ENCODE peak calls at places on chromosomes 11 and 22, in eight cellular contexts. L, V, N, E, Q, W, B and M are unnamed samples.
A peak's percentile ranks its signal among the peaks of the same experiment; 100 is the strongest.

GRCh38 chr22:42078469-42079318 is 806 bp upstream of the SMDT1 start:
- DNase-seq in W (no peak), L (no peak), B (peak; percentile 44), E (no peak), Q (peak; percentile 51), N (no peak), V (no peak), M (no peak)

GRCh38 chr11:133082851-133083488 is 449.3 kb downstream of the OPCML start:
- DNase-seq in E (peak; percentile 88), B (no peak), N (peak; percentile 50), L (peak; percentile 90), Q (peak; percentile 21), W (no peak), V (peak; percentile 86), M (peak; percentile 94)

GRCh38 chr11:111878385-111878765 is 590 bp downstream of the FDXACB1 start:
- DNase-seq in L (no peak), B (no peak), W (no peak), Q (peak; percentile 36), E (peak; percentile 43), V (no peak), N (no peak), M (peak; percentile 6)

GRCh38 chr11:15770798-15771414 is 585.4 kb downstream of the SOX6 start:
- DNase-seq in N (peak; percentile 43), V (peak; percentile 38), L (no peak), Q (peak; percentile 36), W (no peak), E (peak; percentile 47), B (no peak), M (peak; percentile 60)

GRCh38 chr11:60504219-60504618 is 11.0 kb upstream of the MS4A13 start:
- DNase-seq in Q (no peak), B (no peak), N (peak; percentile 4), L (no peak), E (no peak), W (no peak), V (no peak), M (no peak)

GRCh38 chr11:66607126-66607834 is 9.2 kb upstream of the RBM14 start:
- DNase-seq in N (no peak), V (no peak), Q (peak; percentile 91), E (peak; percentile 58), L (no peak), W (peak; percentile 70), B (peak; percentile 66), M (no peak)

GRCh38 chr11:292211-293121 is 3.5 kb downstream of the PGGHG start:
- DNase-seq in W (no peak), Q (no peak), B (no peak), L (no peak), V (no peak), E (no peak), N (no peak), M (no peak)

GRCh38 chr11:85118151-85118550 is 509.0 kb downstream of the DLG2 start:
- DNase-seq in W (no peak), B (no peak), V (no peak), Q (peak; percentile 8), N (no peak), E (no peak), L (no peak), M (no peak)

GRCh38 chr11:108967571-108967970 is 302.7 kb downstream of the DDX10 start:
- DNase-seq in E (peak; percentile 55), L (no peak), Q (no peak), N (no peak), W (no peak), B (peak; percentile 36), V (no peak), M (no peak)

GRCh38 chr11:3021125-3021524 is 29.0 kb upstream of the NAP1L4 start:
- DNase-seq in Q (peak; percentile 33), E (peak; percentile 68), L (peak; percentile 43), W (no peak), B (no peak), N (peak; percentile 53), V (no peak), M (peak; percentile 40)
- TF ChIP-seq CTCF in Q (peak; percentile 51), E (peak; percentile 50), L (peak; percentile 73), W (peak; percentile 41), B (peak; percentile 33), N (peak; percentile 48), V (peak; percentile 61), M (peak; percentile 58)

GRCh38 chr11:92284107-92284506 is 59.5 kb downstream of the FAT3 start:
- DNase-seq in E (no peak), V (no peak), W (no peak), N (no peak), Q (no peak), B (no peak), L (no peak), M (no peak)
- TF ChIP-seq CTCF in E (no peak), V (no peak), W (no peak), N (no peak), Q (no peak), B (no peak), L (no peak), M (no peak)

GRCh38 chr11:4085575-4085974 is 9.0 kb upstream of the RRM1 start:
- DNase-seq in N (no peak), W (no peak), E (no peak), L (no peak), Q (no peak), V (no peak), B (no peak), M (no peak)

GRCh38 chr11:4090258-4090657 is 4.3 kb upstream of the RRM1 start:
- DNase-seq in B (no peak), E (no peak), V (no peak), Q (no peak), W (no peak), N (no peak), L (no peak), M (no peak)

GRCh38 chr11:4086584-4087353 is 7.8 kb upstream of the RRM1 start:
- DNase-seq in L (no peak), E (no peak), Q (no peak), B (no peak), W (no peak), N (no peak), V (no peak), M (no peak)

GRCh38 chr11:4084406-4084805 is 10.2 kb upstream of the RRM1 start:
- DNase-seq in V (no peak), Q (no peak), N (no peak), E (no peak), B (no peak), L (no peak), W (no peak), M (no peak)

GRCh38 chr11:4087551-4087950 is 7.0 kb upstream of the RRM1 start:
- DNase-seq in W (no peak), L (no peak), B (no peak), E (no peak), Q (no peak), V (no peak), N (no peak), M (no peak)
- TF ChIP-seq CTCF in W (no peak), L (no peak), B (no peak), E (no peak), Q (peak; percentile 18), V (peak; percentile 29), N (no peak), M (peak; percentile 48)

GRCh38 chr22:12613199-12613598 is 2914.8 kb upstream of the OR11H1 start:
- DNase-seq in V (no peak), L (no peak), W (no peak), N (no peak), E (no peak), Q (no peak), B (no peak), M (no peak)
- TF ChIP-seq CTCF in V (no peak), L (no peak), W (no peak), N (no peak), E (no peak), Q (no peak), B (no peak), M (no peak)

GRCh38 chr11:18778468-18778867 is 13.1 kb downstream of the PTPN5 start:
- DNase-seq in W (no peak), V (no peak), B (no peak), Q (no peak), N (no peak), E (no peak), L (no peak), M (no peak)
- TF ChIP-seq CTCF in W (no peak), V (no peak), B (no peak), Q (no peak), N (no peak), E (no peak), L (no peak), M (no peak)

GRCh38 chr22:46681010-46681409 is 57.0 kb downstream of the CERK start:
- DNase-seq in L (no peak), V (no peak), Q (no peak), B (no peak), N (peak; percentile 35), W (no peak), E (no peak), M (peak; percentile 21)
- TF ChIP-seq CTCF in L (no peak), V (no peak), Q (peak; percentile 23), B (no peak), N (peak; percentile 54), W (no peak), E (no peak), M (peak; percentile 15)

DNA sequence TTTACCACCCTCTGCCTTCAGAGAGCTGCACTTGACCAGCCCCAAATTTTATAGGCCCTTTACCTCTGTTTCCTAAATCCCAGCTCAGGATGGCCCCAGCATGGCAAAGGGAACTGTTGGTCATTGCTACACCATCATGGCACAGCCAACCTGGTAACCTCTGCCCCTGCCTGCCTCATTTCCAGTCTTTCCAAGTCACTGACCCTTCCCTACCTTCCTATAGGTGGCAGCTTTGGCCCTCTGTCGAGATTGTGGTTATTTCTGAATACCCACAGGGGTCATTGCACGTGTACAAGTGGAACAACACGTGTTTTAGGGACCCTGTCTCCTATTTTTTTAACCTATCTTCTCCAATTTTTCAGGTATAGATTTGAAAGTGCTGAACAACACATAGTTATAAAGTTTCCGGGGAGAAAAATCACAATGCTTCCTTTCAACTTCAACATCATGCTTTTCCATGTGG is 2.8 kb downstream of the GALNT18 start:
- DNase-seq in N (no peak), V (no peak), B (no peak), E (peak; percentile 13), W (no peak), Q (no peak), L (no peak), M (peak; percentile 26)
- TF ChIP-seq CTCF in N (peak; percentile 2), V (no peak), B (no peak), E (no peak), W (no peak), Q (no peak), L (no peak), M (no peak)